ENCODE peak calls at places on chromosome 5, in five cellular contexts. I is choroid plexus epithelial cell; X is activated naive CD4-positive, alpha-beta T cell treated with Interleukin-2 at 50 U/mL for 16 hours; J is naive thymus-derived CD4-positive, alpha-beta T cell; Z is NCI-H1105 treated with DMSO at 0.1 percent for 48 hours. Q is an unnamed sample.

GRCh38 chr5:180609817-180610550 is 18.7 kb upstream of the SCGB3A1 start:
- DNase-seq in I (no peak), X (no peak), J (no peak), Z (no peak), Q (no peak)

GRCh38 chr5:151212361-151212899 is 11.5 kb downstream of the CCDC69 start:
- DNase-seq in I (no peak), X (no peak), J (no peak), Z (no peak), Q (no peak)

GRCh38 chr5:32508806-32509805 is 64.6 kb upstream of the ZFR start:
- DNase-seq in I (no peak), X (no peak), J (no peak), Z (no peak), Q (no peak)

GRCh38 chr5:169895876-169896275 is 84.4 kb downstream of the INSYN2B start:
- DNase-seq in I (peak; percentile 51), X (no peak), J (no peak), Z (no peak), Q (no peak)

GRCh38 chr5:65611524-65611923 is 12.6 kb downstream of the TRIM23 start:
- DNase-seq in I (peak; percentile 67), X (no peak), J (no peak), Z (peak; percentile 2), Q (peak; percentile 31)

GRCh38 chr5:132049559-132049958 is 10.9 kb upstream of the IL3 start:
- DNase-seq in I (no peak), X (no peak), J (no peak), Z (no peak), Q (no peak)

GRCh38 chr5:80076131-80077101 is 41.3 kb downstream of the THBS4 start:
- DNase-seq in I (peak; percentile 4), X (no peak), J (no peak), Z (no peak), Q (no peak)

GRCh38 chr5:32443145-32443540 is 1.4 kb downstream of the ZFR start:
- DNase-seq in I (peak; percentile 46), X (peak; percentile 37), J (no peak), Z (no peak), Q (peak; percentile 54)

GRCh38 chr5:131789765-131790164 is 7.1 kb downstream of the FNIP1 start:
- DNase-seq in I (no peak), X (no peak), J (no peak), Z (no peak), Q (no peak)

GRCh38 chr5:14588758-14589543 is 7.4 kb downstream of the OTULINL start:
- DNase-seq in I (no peak), X (no peak), J (no peak), Z (no peak), Q (peak; percentile 53)